ENCODE peak calls at places on chromosomes 16 and 17, in eight cellular contexts. I is GM12878, G is suprapubic skin, Z is HCT116, C is HL-60, T is stomach, N is transverse colon, H is endothelial cell of umbilical vein. O is an unnamed sample.

GRCh38 chr17:32349503-32349853 is 479 bp upstream of the ZNF207 start:
- DNase-seq in N (peak; percentile 27), T (no peak), Z (no peak), G (no peak), H (no peak), C (no peak), I (no peak), O (peak; percentile 74)

GRCh38 chr16:62079236-62079635 is 43.0 kb upstream of the CDH8 start:
- DNase-seq in H (no peak), N (no peak), I (no peak), Z (no peak), C (no peak), G (no peak), T (no peak), O (no peak)

GRCh38 chr17:44655983-44656700 is at the start of gene MEIOC:
- DNase-seq in C (peak; percentile 50), T (no peak), H (peak; percentile 19), I (no peak), Z (no peak), G (no peak), N (no peak), O (no peak)

GRCh38 chr16:53234836-53235235 is 180.0 kb downstream of the CHD9 start:
- DNase-seq in N (no peak), Z (no peak), I (no peak), C (no peak), H (no peak), G (no peak), T (no peak), O (no peak)

GRCh38 chr16:51002889-51003490 is 148.1 kb downstream of the SALL1 start:
- DNase-seq in N (no peak), G (no peak), Z (no peak), C (no peak), H (no peak), T (peak; percentile 69), I (no peak), O (no peak)

GRCh38 chr17:7997186-7997585 is 5.2 kb upstream of the GUCY2D start:
- DNase-seq in T (peak; percentile 73), I (no peak), H (peak; percentile 36), Z (peak; percentile 67), N (peak; percentile 67), G (no peak), C (peak; percentile 51), O (peak; percentile 15)

GRCh38 chr17:65711671-65712276 is 150.3 kb upstream of the AXIN2 start:
- DNase-seq in G (no peak), H (no peak), T (no peak), C (no peak), N (peak; percentile 14), Z (no peak), I (no peak), O (no peak)

GRCh38 chr16:1174477-1175357 is 21.8 kb downstream of the CACNA1H start:
- DNase-seq in Z (peak; percentile 43), G (no peak), I (no peak), C (no peak), N (no peak), T (no peak), H (no peak), O (no peak)

GRCh38 chr16:65079549-65079948 is 42.3 kb downstream of the CDH11 start:
- DNase-seq in T (no peak), I (no peak), Z (no peak), C (no peak), N (no peak), G (no peak), H (no peak), O (no peak)

GRCh38 chr16:5971106-5971505 is 873.5 kb upstream of the EEF2KMT start:
- DNase-seq in Z (no peak), C (no peak), G (no peak), N (no peak), T (no peak), H (no peak), I (no peak), O (no peak)

GRCh38 chr16:5971924-5972323 is 874.3 kb upstream of the EEF2KMT start:
- DNase-seq in G (no peak), N (no peak), C (no peak), T (no peak), H (no peak), Z (no peak), I (no peak), O (no peak)

GRCh38 chr16:5965321-5965720 is 867.7 kb upstream of the EEF2KMT start:
- DNase-seq in N (no peak), C (no peak), I (no peak), H (no peak), G (no peak), Z (no peak), T (no peak), O (no peak)

DNA sequence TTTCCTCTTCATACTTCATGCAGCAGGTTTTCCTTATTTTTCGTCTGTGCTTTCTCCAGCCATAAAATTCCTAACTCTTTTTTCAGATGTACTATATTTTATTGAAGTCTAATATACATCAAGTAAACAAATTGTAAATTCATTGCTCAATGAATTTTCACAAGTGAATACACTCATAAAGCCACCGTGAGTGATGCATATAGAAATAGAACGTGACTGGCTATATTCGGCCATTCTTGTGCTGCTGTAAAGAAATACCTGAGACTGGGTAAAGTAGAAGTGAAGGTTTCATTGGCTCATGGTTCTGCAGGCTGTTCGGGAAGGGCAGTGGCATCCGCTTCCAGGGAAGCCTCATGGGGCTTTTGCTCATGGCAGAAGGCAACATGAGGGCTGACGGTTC is 868.4 kb upstream of the EEF2KMT start:
- DNase-seq in Z (no peak), I (no peak), C (no peak), N (no peak), H (no peak), T (no peak), G (no peak), O (no peak)
- H3K27me3 ChIP-seq in Z (no peaks in the 10 kb centered on the region), I (no peaks in the 10 kb centered on the region), C (no peaks in the 10 kb centered on the region), N (no peaks in the 10 kb centered on the region), H (no peaks in the 10 kb centered on the region), T (no peaks in the 10 kb centered on the region), G (no peaks in the 10 kb centered on the region), O (no peaks in the 10 kb centered on the region)

DNA sequence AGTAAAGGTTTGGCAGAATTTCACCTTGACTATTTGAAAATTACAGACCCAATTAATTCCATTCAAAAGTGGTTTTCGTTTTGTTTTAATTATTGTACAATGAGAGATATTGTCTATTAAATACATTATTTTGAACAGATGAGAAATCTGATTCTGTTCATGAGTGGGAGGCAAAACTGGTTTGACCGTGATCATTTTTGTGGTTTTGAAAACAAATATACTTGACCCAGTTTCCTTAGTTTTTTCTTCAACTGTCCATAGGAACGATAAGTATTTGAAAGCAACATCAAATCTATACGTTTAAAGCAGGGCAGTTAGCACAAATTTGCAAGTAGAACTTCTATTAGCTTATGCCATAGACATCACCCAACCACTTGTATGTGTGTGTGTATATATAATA is 72.6 kb downstream of the CDK12 start:
- DNase-seq in T (no peak), C (no peak), Z (no peak), H (no peak), I (no peak), N (no peak), G (no peak), O (no peak)
- TF ChIP-seq POLR2AphosphoS5 in T (no peak), C (no peak), Z (no peak), H (no peak), I (no peak), N (no peak), G (no peak), O (no peak)

DNA sequence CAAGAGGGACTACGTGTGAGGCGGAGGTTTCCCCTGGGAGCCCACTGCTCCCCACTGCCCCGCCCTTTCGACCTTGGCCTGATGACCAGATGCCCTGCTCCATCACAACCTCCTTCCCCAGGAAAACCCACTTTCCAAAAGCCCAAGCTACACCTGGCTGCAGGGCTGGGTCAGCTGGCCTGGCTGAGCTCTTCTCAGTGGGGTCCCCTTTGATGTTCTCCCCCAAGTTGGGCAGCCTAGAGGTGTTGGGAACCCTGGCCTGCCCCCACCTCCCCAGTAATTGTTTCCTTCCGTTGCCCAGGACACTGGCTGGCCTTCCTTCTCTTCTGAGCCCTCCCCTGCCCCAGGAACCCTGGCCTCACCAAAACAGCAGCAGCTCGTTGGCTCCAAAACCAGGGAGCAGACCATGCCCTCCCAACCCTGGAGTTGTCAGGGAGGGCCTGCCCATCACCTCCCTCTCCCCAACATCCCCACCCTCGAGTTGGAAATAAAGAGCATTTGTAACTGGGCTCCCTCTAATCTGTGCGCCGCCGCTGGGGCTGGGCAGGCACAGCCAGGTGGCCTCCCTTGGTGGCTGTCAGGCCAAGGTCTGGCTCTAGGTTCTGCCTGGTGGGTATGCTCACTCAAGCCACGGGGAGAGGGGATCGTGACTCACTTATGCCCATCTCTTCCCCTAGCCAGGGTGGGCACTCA is 1.4 kb downstream of the CLDN9 start:
- DNase-seq in C (no peak), I (no peak), T (no peak), G (no peak), Z (no peak), H (no peak), N (no peak), O (no peak)
- H3K27me3 ChIP-seq in C (no peaks in the 10 kb centered on the region), I (peaks cover 10% of the 10 kb centered on the region), T (peaks cover 87% of the 10 kb centered on the region), G (peaks cover 70% of the 10 kb centered on the region), Z (no peaks in the 10 kb centered on the region), H (peaks cover 21% of the 10 kb centered on the region), N (peaks cover 60% of the 10 kb centered on the region), O (peaks cover 36% of the 10 kb centered on the region)

GRCh38 chr17:21046215-21046614 is 3.4 kb upstream of the USP22 start:
- DNase-seq in C (no peak), T (no peak), N (no peak), I (no peak), H (no peak), Z (no peak), G (no peak), O (no peak)

GRCh38 chr17:21041753-21042433 is 918 bp downstream of the USP22 start:
- DNase-seq in T (peak; percentile 80), H (peak; percentile 60), I (no peak), C (peak; percentile 73), N (peak; percentile 87), Z (peak; percentile 48), G (peak; percentile 92), O (peak; percentile 95)

GRCh38 chr17:21042434-21043295 is at the start of gene USP22:
- DNase-seq in Z (no peak), H (no peak), C (no peak), G (peak; percentile 98), T (peak; percentile 31), N (no peak), I (no peak), O (peak; percentile 98)

GRCh38 chr17:21044971-21045370 is 2.2 kb upstream of the USP22 start:
- DNase-seq in Z (no peak), N (no peak), C (no peak), I (no peak), T (no peak), H (no peak), G (no peak), O (no peak)

DNA sequence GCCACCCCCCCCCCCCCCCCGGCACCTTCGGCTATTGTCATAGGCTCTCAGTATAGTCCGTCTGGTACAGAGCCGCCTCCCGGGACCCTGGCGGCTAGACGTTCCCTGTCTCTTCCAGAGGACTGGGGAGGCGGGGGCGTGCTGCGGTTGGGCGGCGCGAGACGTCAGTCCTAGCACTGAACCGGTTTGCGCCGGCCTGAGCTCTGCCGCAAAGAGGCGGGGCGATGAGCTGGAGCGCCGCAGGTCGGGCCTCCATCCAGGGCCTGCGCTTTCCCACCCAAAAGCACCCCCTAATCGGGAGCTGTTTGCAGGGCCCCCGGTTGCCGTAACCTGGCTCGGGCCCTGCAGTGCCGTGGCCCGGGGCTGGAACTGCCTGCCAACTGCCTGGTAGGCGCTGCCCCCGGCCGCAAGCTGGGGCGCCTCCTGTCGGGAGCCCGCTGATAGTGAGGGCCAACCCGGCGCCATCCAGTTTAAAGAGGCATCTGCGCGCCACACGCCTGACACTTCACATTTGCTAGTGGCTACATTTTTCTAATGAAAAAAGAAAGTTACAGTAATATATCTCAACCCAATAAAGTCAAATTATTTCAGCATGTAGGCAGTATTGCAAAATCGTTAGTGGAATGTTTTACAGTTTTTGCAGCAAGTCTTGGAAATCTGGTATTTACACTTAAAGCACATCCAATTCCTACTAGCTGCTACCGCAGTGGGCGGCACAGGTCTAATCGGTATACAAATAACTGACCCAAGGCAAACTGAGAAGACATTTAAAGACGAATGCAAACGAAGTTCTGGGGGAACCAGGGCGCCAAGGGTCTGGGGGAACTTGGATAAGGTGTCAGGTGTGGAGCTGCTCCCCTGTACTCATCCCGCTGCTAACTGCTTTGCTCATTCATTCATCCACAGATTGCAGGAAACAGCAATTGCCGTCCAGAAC is 753 bp upstream of the USP22 start:
- DNase-seq in G (peak; percentile 93), T (peak; percentile 98), H (peak; percentile 98), Z (peak; percentile 95), N (peak; percentile 98), I (peak; percentile 84), C (peak; percentile 99), O (peak; percentile 99)
- TF ChIP-seq POLR2AphosphoS5 in G (peak; percentile 70), T (peak; percentile 76), H (peak; percentile 72), Z (peak; percentile 45), N (peak; percentile 76), I (peak; percentile 51), C (peak; percentile 79), O (peak; percentile 76)